ENCODE peak calls at places on chromosomes 12 and 14, in nine cellular contexts. P is left ventricle myocardium inferior, V is right lobe of liver, S is iPS DF 6.9, H is MG63, W is Panc1, X is hepatocyte, R is IMR-90, Y is GM23338. B is an unnamed sample.

GRCh38 chr12:25903603-25904245 is 54.8 kb upstream of the RASSF8 start:
- DNase-seq in P (no peak), V (no peak), S (no peak), H (no peak), W (no peak), X (no peak), R (no peak), Y (no peak), B (no peak)

GRCh38 chr14:21408152-21408551 is 24.3 kb upstream of the SUPT16H start:
- DNase-seq in P (no peak), V (no peak), S (no peak), H (no peak), W (no peak), X (no peak), R (peak), Y (no peak), B (peak)

GRCh38 chr12:66942741-66943465 is 264.0 kb upstream of the GRIP1 start:
- DNase-seq in P (no peak), V (no peak), S (no peak), H (no peak), W (no peak), X (no peak), R (no peak), Y (peak), B (no peak)

GRCh38 chr12:19273482-19274330 is 144.2 kb downstream of the PLEKHA5 start:
- DNase-seq in P (peak), V (no peak), S (no peak), H (peak), W (no peak), X (peak), R (peak), Y (no peak), B (peak)

GRCh38 chr12:41605528-41606295 is 417.6 kb downstream of the PDZRN4 start:
- DNase-seq in P (no peak), V (no peak), S (no peak), H (no peak), W (no peak), X (no peak), R (peak), Y (no peak), B (peak)

GRCh38 chr12:93184664-93185368 is 192.9 kb upstream of the NUDT4 start:
- DNase-seq in P (no peak), V (no peak), S (no peak), H (no peak), W (no peak), X (no peak), R (no peak), Y (no peak), B (no peak)

GRCh38 chr14:22780941-22781605 is 14.6 kb downstream of the OXA1L start:
- DNase-seq in P (no peak), V (no peak), S (no peak), H (no peak), W (no peak), X (no peak), R (peak), Y (no peak), B (no peak)

GRCh38 chr14:38481939-38482678 is 226.2 kb upstream of the CLEC14A start:
- DNase-seq in P (no peak), V (no peak), S (no peak), H (peak), W (no peak), X (peak), R (peak), Y (peak), B (peak)

GRCh38 chr12:65419284-65420072 is 141.0 kb downstream of the MSRB3 start:
- DNase-seq in P (no peak), V (no peak), S (no peak), H (no peak), W (no peak), X (no peak), R (no peak), Y (no peak), B (no peak)

GRCh38 chr12:51960890-51961289 is 9.4 kb downstream of the ACVR1B start:
- DNase-seq in P (no peak), V (no peak), S (no peak), H (no peak), W (no peak), X (no peak), R (no peak), Y (no peak), B (no peak)

GRCh38 chr12:104792570-104792969 is 165.5 kb downstream of the SLC41A2 start:
- DNase-seq in P (no peak), V (no peak), S (no peak), H (peak), W (no peak), X (peak), R (peak), Y (no peak), B (peak)

DNA sequence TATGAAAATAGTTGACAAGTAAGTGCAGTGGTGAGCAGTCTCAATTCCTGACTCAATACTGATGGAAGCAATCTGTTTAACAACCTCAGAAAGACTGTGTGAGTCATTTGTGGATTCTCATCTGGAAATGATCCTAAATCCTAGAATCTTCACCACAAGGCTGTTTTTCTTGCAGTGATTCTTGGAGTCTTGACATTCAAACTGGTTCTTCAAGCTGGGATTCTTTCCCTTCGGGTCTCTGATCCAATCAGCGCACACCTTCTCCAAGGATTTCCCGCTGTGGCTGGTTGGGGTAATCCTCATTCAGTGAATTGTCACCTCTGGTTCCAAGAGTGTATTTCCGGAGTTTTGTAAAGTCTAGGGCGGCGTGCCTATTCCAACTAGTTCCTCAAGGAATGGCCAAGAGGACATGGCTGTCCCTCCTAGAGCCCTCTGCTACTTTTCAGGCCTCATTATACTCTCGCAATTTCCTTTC is 37.7 kb upstream of the FOXJ2 start:
- DNase-seq in P (no peak), V (no peak), S (no peak), H (peak), W (no peak), X (peak), R (peak), Y (peak), B (peak)
- H3K4me3 ChIP-seq in P (no peak), V (no peak), S (no peak), H (no peak), W (no peak), X (no peak), R (peak), Y (no peak), B (no peak)

GRCh38 chr14:99247091-99247729 is 24.8 kb downstream of the BCL11B start:
- DNase-seq in P (no peak), V (no peak), S (no peak), H (no peak), W (no peak), X (no peak), R (no peak), Y (peak), B (no peak)

GRCh38 chr14:99244299-99244959 is 27.6 kb downstream of the BCL11B start:
- DNase-seq in P (no peak), V (no peak), S (no peak), H (no peak), W (no peak), X (no peak), R (no peak), Y (no peak), B (no peak)

GRCh38 chr14:99246536-99247083 is 25.4 kb downstream of the BCL11B start:
- DNase-seq in P (no peak), V (no peak), S (no peak), H (no peak), W (no peak), X (no peak), R (no peak), Y (peak), B (no peak)

GRCh38 chr14:99244960-99245340 is 27.0 kb downstream of the BCL11B start:
- DNase-seq in P (no peak), V (no peak), S (no peak), H (no peak), W (no peak), X (no peak), R (no peak), Y (peak), B (no peak)

DNA sequence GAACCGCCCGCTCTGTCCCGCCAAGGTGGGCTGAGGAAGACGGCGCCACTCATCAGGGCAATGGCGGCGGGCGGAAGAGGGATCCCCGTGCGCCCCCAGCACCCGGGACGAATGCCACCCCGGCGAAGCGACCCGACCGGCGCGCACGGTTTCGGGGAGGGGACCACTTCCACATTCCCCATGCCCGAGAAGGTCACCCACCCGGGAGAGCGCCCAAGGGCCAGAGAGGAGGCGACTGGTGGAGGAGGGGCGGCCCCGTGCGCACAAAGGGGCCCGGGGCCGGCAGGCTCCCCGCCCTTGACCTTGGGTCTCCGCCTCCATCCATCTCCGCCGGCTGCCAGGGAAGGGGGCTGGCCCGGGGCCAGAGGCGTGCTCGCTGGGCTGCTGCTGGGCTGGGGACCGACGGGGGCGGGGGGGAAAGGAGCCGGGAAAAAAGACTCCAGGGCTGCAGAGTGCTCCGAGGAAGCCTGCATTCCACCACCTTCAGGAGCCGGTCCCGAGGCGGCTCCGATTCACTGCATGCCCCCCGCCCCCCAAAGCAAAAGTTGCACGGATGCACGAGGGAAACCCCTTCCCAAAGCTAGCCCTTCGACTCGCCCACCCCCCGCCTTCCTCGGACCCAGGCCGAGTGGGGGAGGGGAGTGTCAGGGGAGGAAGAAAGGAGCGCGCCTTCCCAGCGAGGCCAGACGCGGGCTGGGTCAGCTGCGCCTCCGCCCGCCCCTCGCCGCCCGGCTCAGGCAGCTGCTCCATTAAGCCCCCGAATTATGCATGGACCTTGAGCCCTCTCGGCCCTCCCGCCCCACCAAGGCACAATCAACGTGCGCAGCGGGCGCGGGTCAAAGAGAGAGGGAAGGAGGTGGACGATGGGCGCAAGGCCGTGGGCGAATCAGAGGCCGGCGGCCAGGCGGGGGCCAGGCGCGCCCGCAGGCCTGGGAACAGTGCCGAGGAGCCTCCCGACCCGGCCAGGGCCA is 26.2 kb downstream of the BCL11B start:
- DNase-seq in P (no peak), V (no peak), S (no peak), H (no peak), W (no peak), X (peak), R (no peak), Y (peak), B (no peak)
- H3K4me3 ChIP-seq in P (peak), V (no peak), S (peak), H (no peak), W (no peak), X (peak), R (no peak), Y (peak), B (peak)

GRCh38 chr14:49971156-49972141 is 78.6 kb downstream of the ARF6 start:
- DNase-seq in P (no peak), V (no peak), S (no peak), H (no peak), W (no peak), X (no peak), R (peak), Y (no peak), B (no peak)

GRCh38 chr14:49975286-49975685 is 82.4 kb downstream of the ARF6 start:
- DNase-seq in P (no peak), V (no peak), S (no peak), H (peak), W (peak), X (peak), R (peak), Y (no peak), B (peak)

GRCh38 chr14:49972199-49972671 is 79.4 kb downstream of the ARF6 start:
- DNase-seq in P (no peak), V (no peak), S (no peak), H (peak), W (peak), X (no peak), R (peak), Y (no peak), B (peak)

GRCh38 chr14:49970474-49971147 is 77.7 kb downstream of the ARF6 start:
- DNase-seq in P (no peak), V (no peak), S (no peak), H (no peak), W (no peak), X (peak), R (peak), Y (no peak), B (peak)

GRCh38 chr14:49972840-49973239 is 80.0 kb downstream of the ARF6 start:
- DNase-seq in P (no peak), V (no peak), S (no peak), H (peak), W (peak), X (peak), R (peak), Y (no peak), B (peak)
- H3K4me3 ChIP-seq in P (no peak), V (no peak), S (no peak), H (peak), W (peak), X (no peak), R (peak), Y (no peak), B (no peak)

GRCh38 chr12:58364389-58365086 is 423.2 kb downstream of the ATP23 start:
- DNase-seq in P (no peak), V (no peak), S (no peak), H (peak), W (peak), X (peak), R (peak), Y (no peak), B (peak)
- H3K4me3 ChIP-seq in P (no peak), V (no peak), S (no peak), H (no peak), W (no peak), X (no peak), R (no peak), Y (no peak), B (no peak)

GRCh38 chr14:95597784-95598204 is 62.9 kb downstream of the GLRX5 start:
- DNase-seq in P (no peak), V (no peak), S (peak), H (peak), W (no peak), X (peak), R (peak), Y (peak), B (peak)
- H3K4me3 ChIP-seq in P (no peak), V (no peak), S (no peak), H (no peak), W (no peak), X (no peak), R (no peak), Y (peak), B (no peak)

GRCh38 chr12:77323778-77324415 is 258.5 kb upstream of the E2F7 start:
- DNase-seq in P (no peak), V (no peak), S (no peak), H (no peak), W (no peak), X (no peak), R (no peak), Y (no peak), B (no peak)
- H3K4me3 ChIP-seq in P (peak), V (no peak), S (no peak), H (no peak), W (no peak), X (no peak), R (no peak), Y (peak), B (no peak)

DNA sequence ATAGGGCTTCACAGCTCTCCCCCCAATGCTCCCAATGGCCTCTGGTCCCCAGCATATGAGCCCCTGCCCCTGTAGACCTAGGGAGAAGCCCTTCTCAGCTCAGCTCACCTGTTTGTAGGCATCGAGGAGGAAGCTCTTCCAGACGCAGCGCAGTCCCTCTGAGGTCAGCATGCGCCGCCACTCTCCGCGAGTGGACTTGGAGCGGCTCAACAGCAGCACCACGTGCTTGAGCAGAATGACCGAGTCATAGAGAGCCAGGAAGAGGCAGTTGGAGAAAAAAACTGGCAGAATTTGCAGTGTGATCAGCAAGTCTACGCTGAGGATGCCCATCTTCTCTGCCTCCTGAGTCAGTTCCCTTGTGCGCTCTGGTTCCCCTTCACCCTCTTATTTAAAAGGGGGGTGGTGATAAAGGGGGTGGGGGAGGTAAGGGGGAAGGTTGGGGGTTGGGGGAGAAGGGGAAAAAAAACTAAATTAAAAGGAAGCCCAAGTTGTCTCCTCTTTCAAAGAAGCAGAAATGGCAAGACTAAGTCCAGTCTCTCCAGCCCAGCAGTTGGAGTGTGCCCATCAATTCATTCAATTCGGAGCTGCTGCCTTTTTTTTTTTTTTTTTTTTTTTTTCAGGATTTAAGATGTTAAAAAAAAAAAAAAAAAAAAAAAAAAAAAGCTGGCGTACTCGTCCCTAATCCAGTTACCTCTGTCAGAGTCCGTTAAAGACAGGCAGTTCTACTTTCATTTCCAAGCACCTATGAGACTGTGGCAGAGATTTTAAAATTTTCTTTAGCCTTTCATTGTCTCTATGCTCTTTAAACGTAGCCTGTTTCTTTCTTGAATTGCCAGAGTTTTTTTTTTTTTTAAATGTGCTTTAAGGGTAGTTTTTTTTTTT is at the start of gene DIO2:
- DNase-seq in P (peak), V (no peak), S (no peak), H (no peak), W (no peak), X (peak), R (peak), Y (peak), B (peak)
- H3K4me3 ChIP-seq in P (peak), V (no peak), S (no peak), H (no peak), W (peak), X (peak), R (peak), Y (peak), B (peak)

B was measured in astrocyte.